ENCODE peak calls at places on chromosome 1, in eight cellular contexts. Z is memory B cell; Y is Right ventricle myocardium superior; H is aorta; A is activated CD4-positive, alpha-beta T cell treated with anti-CD3 and anti-CD28 coated beads for 36 hours; E is mucosa of descending colon; M is gastroesophageal sphincter; D is gastrocnemius medialis. N is an unnamed sample.

GRCh38 chr1:30379684-30380624 is 343.4 kb downstream of the MATN1 start:
- ATAC-seq in Y (peak; percentile 85), D (peak; percentile 79), Z (peak; percentile 67), H (peak; percentile 85), E (peak; percentile 82), A (peak; percentile 53), M (peak; percentile 65), N (peak; percentile 40)

GRCh38 chr1:8202182-8202905 is 115.6 kb upstream of the SLC45A1 start:
- ATAC-seq in Y (peak; percentile 88), D (peak; percentile 87), M (peak; percentile 90), E (peak; percentile 76), H (peak; percentile 85), A (no peak), Z (no peak), N (no peak)

GRCh38 chr1:62962794-62963776 is 179.2 kb downstream of the ATG4C start:
- ATAC-seq in A (no peak), H (no peak), Z (no peak), D (no peak), E (peak; percentile 76), M (no peak), Y (no peak), N (peak; percentile 38)

GRCh38 chr1:112638109-112638426 is 18.4 kb downstream of the CAPZA1 start:
- ATAC-seq in M (no peak), E (peak; percentile 22), Z (no peak), H (no peak), D (no peak), A (no peak), Y (no peak), N (no peak)

GRCh38 chr1:81681570-81681969 is 119.2 kb upstream of the ADGRL2 start:
- ATAC-seq in Y (no peak), E (no peak), H (no peak), D (no peak), M (no peak), A (no peak), Z (no peak), N (no peak)

GRCh38 chr1:20291621-20292020 is 946 bp downstream of the VWA5B1 start:
- ATAC-seq in Y (peak; percentile 29), Z (peak; percentile 52), E (peak; percentile 26), A (no peak), M (no peak), D (no peak), H (no peak), N (no peak)

GRCh38 chr1:230125633-230126528 is 58.8 kb downstream of the GALNT2 start:
- ATAC-seq in E (no peak), Y (no peak), H (no peak), D (no peak), A (peak; percentile 50), M (no peak), Z (no peak), N (peak; percentile 54)

GRCh38 chr1:96416690-96417444 is 304.7 kb upstream of the PTBP2 start:
- ATAC-seq in D (no peak), A (no peak), Z (peak; percentile 52), Y (peak; percentile 28), E (no peak), M (no peak), H (no peak), N (no peak)

GRCh38 chr1:108071601-108072000 is 106.6 kb upstream of the VAV3 start:
- ATAC-seq in M (no peak), A (peak; percentile 47), H (no peak), Y (no peak), E (no peak), D (no peak), Z (no peak), N (peak; percentile 72)

GRCh38 chr1:199264283-199264682 is 625.4 kb downstream of the PTPRC start:
- ATAC-seq in A (peak; percentile 44), Z (no peak), D (no peak), M (no peak), Y (no peak), H (no peak), E (no peak), N (peak; percentile 61)

GRCh38 chr1:24966724-24967346 is 36.8 kb upstream of the RUNX3 start:
- ATAC-seq in A (peak; percentile 57), M (no peak), H (no peak), E (no peak), Y (no peak), D (no peak), Z (no peak), N (peak; percentile 69)

GRCh38 chr1:151825811-151826660 is 5.6 kb downstream of the RORC start:
- ATAC-seq in H (no peak), Z (no peak), M (no peak), E (no peak), Y (peak; percentile 25), D (peak; percentile 57), A (no peak), N (peak; percentile 29)

GRCh38 chr1:181906631-181907030 is 154.9 kb downstream of the ZNF648 start:
- ATAC-seq in A (no peak), E (no peak), H (no peak), D (no peak), Y (no peak), M (no peak), Z (no peak), N (no peak)

GRCh38 chr1:92483442-92484170 is 3.1 kb downstream of the GFI1 start:
- ATAC-seq in Z (peak; percentile 20), Y (no peak), A (peak; percentile 13), H (no peak), E (peak; percentile 32), M (no peak), D (no peak), N (peak; percentile 4)

GRCh38 chr1:153658400-153659174 is at the start of gene SNAPIN:
- ATAC-seq in E (peak; percentile 98), M (peak; percentile 98), H (peak; percentile 98), A (peak; percentile 96), Z (peak; percentile 98), D (peak; percentile 97), Y (peak; percentile 98), N (peak; percentile 95)

GRCh38 chr1:227890451-227891222 is 57.1 kb downstream of the WNT9A start:
- ATAC-seq in Z (no peak), D (no peak), E (no peak), Y (no peak), M (no peak), A (no peak), H (no peak), N (no peak)

GRCh38 chr1:89611721-89612120 is 21.2 kb upstream of the LRRC8C start:
- ATAC-seq in D (no peak), A (peak; percentile 44), Z (no peak), E (peak; percentile 16), Y (no peak), H (no peak), M (no peak), N (peak; percentile 52)

GRCh38 chr1:30747028-30748008 is 10.3 kb downstream of the LAPTM5 start:
- ATAC-seq in H (no peak), D (no peak), Y (no peak), Z (no peak), A (no peak), E (no peak), M (no peak), N (no peak)

GRCh38 chr1:55444660-55445059 is 229.5 kb upstream of the USP24 start:
- ATAC-seq in A (no peak), Y (no peak), H (no peak), Z (no peak), E (no peak), M (no peak), D (no peak), N (no peak)

GRCh38 chr1:167374014-167374413 is 144.3 kb downstream of the CD247 start:
- ATAC-seq in E (no peak), Y (peak; percentile 68), A (no peak), M (no peak), Z (no peak), H (peak; percentile 15), D (no peak), N (no peak)

N was measured in activated T-helper 17 cell treated with anti-CD3 and anti-CD28 coated beads, Interleukin-2, amount 50 U/mL, for 72 hours.